ENCODE peak calls at places on chromosomes 2 and 18, in nine cellular contexts. One of them, this sample, is unnamed.

GRCh38 chr2:177489719-177490301 is 97.2 kb downstream of the AGPS start:
- DNase-seq in stimulated activated CD4-positive, alpha-beta T cell treated with anti-CD3 and anti-CD28 coated beads, Interleukin-1b, Interleukin-23, amount 100 ng/mL, for 24 hours: no peak
- DNase-seq in nucleus accumbens: no peak
- DNase-seq in activated T-cell treated with anti-CD3 and anti-CD28 coated beads for 24 hours: no peak
- DNase-seq in WTC11: no peak
- DNase-seq in T-helper 9 cell: no peak
- DNase-seq in activated naive CD8-positive, alpha-beta T cell treated with anti-CD3 and anti-CD28 coated beads, Interleukin-2, amount 50 U/mL, for 24 hours: no peak
- DNase-seq in NCI-H1092 treated with DMSO at 0.1 percent for 48 hours: peak
- DNase-seq in T-helper 1 cell: no peak
- DNase-seq in this sample: no peak

GRCh38 chr2:242031481-242032019 is 162.0 kb downstream of the RTP5 start:
- DNase-seq in activated T-cell treated with anti-CD3 and anti-CD28 coated beads for 24 hours: peak
- DNase-seq in WTC11: no peak
- DNase-seq in NCI-H1092 treated with DMSO at 0.1 percent for 48 hours: no peak
- DNase-seq in T-helper 9 cell: peak
- DNase-seq in stimulated activated CD4-positive, alpha-beta T cell treated with anti-CD3 and anti-CD28 coated beads, Interleukin-1b, Interleukin-23, amount 100 ng/mL, for 24 hours: no peak
- DNase-seq in T-helper 1 cell: peak
- DNase-seq in nucleus accumbens: no peak
- DNase-seq in activated naive CD8-positive, alpha-beta T cell treated with anti-CD3 and anti-CD28 coated beads, Interleukin-2, amount 50 U/mL, for 24 hours: peak
- DNase-seq in this sample: peak

GRCh38 chr2:45001629-45002385 is 7.4 kb downstream of the SIX2 start:
- DNase-seq in activated naive CD8-positive, alpha-beta T cell treated with anti-CD3 and anti-CD28 coated beads, Interleukin-2, amount 50 U/mL, for 24 hours: no peak
- DNase-seq in nucleus accumbens: no peak
- DNase-seq in T-helper 9 cell: no peak
- DNase-seq in WTC11: peak
- DNase-seq in T-helper 1 cell: no peak
- DNase-seq in activated T-cell treated with anti-CD3 and anti-CD28 coated beads for 24 hours: no peak
- DNase-seq in stimulated activated CD4-positive, alpha-beta T cell treated with anti-CD3 and anti-CD28 coated beads, Interleukin-1b, Interleukin-23, amount 100 ng/mL, for 24 hours: no peak
- DNase-seq in NCI-H1092 treated with DMSO at 0.1 percent for 48 hours: no peak
- DNase-seq in this sample: no peak

GRCh38 chr2:128054104-128054503 is 26.2 kb upstream of the SAP130 start:
- DNase-seq in T-helper 1 cell: no peak
- DNase-seq in WTC11: no peak
- DNase-seq in NCI-H1092 treated with DMSO at 0.1 percent for 48 hours: no peak
- DNase-seq in T-helper 9 cell: no peak
- DNase-seq in nucleus accumbens: no peak
- DNase-seq in stimulated activated CD4-positive, alpha-beta T cell treated with anti-CD3 and anti-CD28 coated beads, Interleukin-1b, Interleukin-23, amount 100 ng/mL, for 24 hours: no peak
- DNase-seq in activated T-cell treated with anti-CD3 and anti-CD28 coated beads for 24 hours: no peak
- DNase-seq in activated naive CD8-positive, alpha-beta T cell treated with anti-CD3 and anti-CD28 coated beads, Interleukin-2, amount 50 U/mL, for 24 hours: no peak
- DNase-seq in this sample: no peak

GRCh38 chr2:65999790-66000189 is 435.1 kb upstream of the MEIS1 start:
- DNase-seq in activated T-cell treated with anti-CD3 and anti-CD28 coated beads for 24 hours: no peak
- DNase-seq in nucleus accumbens: no peak
- DNase-seq in stimulated activated CD4-positive, alpha-beta T cell treated with anti-CD3 and anti-CD28 coated beads, Interleukin-1b, Interleukin-23, amount 100 ng/mL, for 24 hours: no peak
- DNase-seq in T-helper 1 cell: no peak
- DNase-seq in activated naive CD8-positive, alpha-beta T cell treated with anti-CD3 and anti-CD28 coated beads, Interleukin-2, amount 50 U/mL, for 24 hours: no peak
- DNase-seq in NCI-H1092 treated with DMSO at 0.1 percent for 48 hours: no peak
- DNase-seq in WTC11: no peak
- DNase-seq in T-helper 9 cell: no peak
- DNase-seq in this sample: no peak

GRCh38 chr2:66575625-66576371 is 140.9 kb downstream of the MEIS1 start:
- DNase-seq in nucleus accumbens: no peak
- DNase-seq in activated naive CD8-positive, alpha-beta T cell treated with anti-CD3 and anti-CD28 coated beads, Interleukin-2, amount 50 U/mL, for 24 hours: no peak
- DNase-seq in NCI-H1092 treated with DMSO at 0.1 percent for 48 hours: no peak
- DNase-seq in WTC11: peak
- DNase-seq in stimulated activated CD4-positive, alpha-beta T cell treated with anti-CD3 and anti-CD28 coated beads, Interleukin-1b, Interleukin-23, amount 100 ng/mL, for 24 hours: no peak
- DNase-seq in T-helper 9 cell: no peak
- DNase-seq in T-helper 1 cell: no peak
- DNase-seq in activated T-cell treated with anti-CD3 and anti-CD28 coated beads for 24 hours: no peak
- DNase-seq in this sample: no peak

GRCh38 chr2:1487758-1488715 is 74.8 kb downstream of the TPO start:
- DNase-seq in activated T-cell treated with anti-CD3 and anti-CD28 coated beads for 24 hours: no peak
- DNase-seq in NCI-H1092 treated with DMSO at 0.1 percent for 48 hours: no peak
- DNase-seq in WTC11: no peak
- DNase-seq in T-helper 1 cell: no peak
- DNase-seq in nucleus accumbens: no peak
- DNase-seq in stimulated activated CD4-positive, alpha-beta T cell treated with anti-CD3 and anti-CD28 coated beads, Interleukin-1b, Interleukin-23, amount 100 ng/mL, for 24 hours: no peak
- DNase-seq in activated naive CD8-positive, alpha-beta T cell treated with anti-CD3 and anti-CD28 coated beads, Interleukin-2, amount 50 U/mL, for 24 hours: no peak
- DNase-seq in T-helper 9 cell: no peak
- DNase-seq in this sample: no peak

GRCh38 chr2:182649316-182649715 is 66.7 kb upstream of the DNAJC10 start:
- DNase-seq in T-helper 1 cell: no peak
- DNase-seq in T-helper 9 cell: no peak
- DNase-seq in activated T-cell treated with anti-CD3 and anti-CD28 coated beads for 24 hours: no peak
- DNase-seq in nucleus accumbens: no peak
- DNase-seq in activated naive CD8-positive, alpha-beta T cell treated with anti-CD3 and anti-CD28 coated beads, Interleukin-2, amount 50 U/mL, for 24 hours: no peak
- DNase-seq in WTC11: peak
- DNase-seq in NCI-H1092 treated with DMSO at 0.1 percent for 48 hours: peak
- DNase-seq in stimulated activated CD4-positive, alpha-beta T cell treated with anti-CD3 and anti-CD28 coated beads, Interleukin-1b, Interleukin-23, amount 100 ng/mL, for 24 hours: no peak
- DNase-seq in this sample: no peak

GRCh38 chr18:24801011-24801410 is 340.6 kb downstream of the HRH4 start:
- DNase-seq in T-helper 1 cell: no peak
- DNase-seq in T-helper 9 cell: no peak
- DNase-seq in WTC11: no peak
- DNase-seq in activated T-cell treated with anti-CD3 and anti-CD28 coated beads for 24 hours: no peak
- DNase-seq in nucleus accumbens: no peak
- DNase-seq in activated naive CD8-positive, alpha-beta T cell treated with anti-CD3 and anti-CD28 coated beads, Interleukin-2, amount 50 U/mL, for 24 hours: no peak
- DNase-seq in stimulated activated CD4-positive, alpha-beta T cell treated with anti-CD3 and anti-CD28 coated beads, Interleukin-1b, Interleukin-23, amount 100 ng/mL, for 24 hours: no peak
- DNase-seq in NCI-H1092 treated with DMSO at 0.1 percent for 48 hours: no peak
- DNase-seq in this sample: no peak

GRCh38 chr2:68710756-68711155 is 23.9 kb upstream of the ARHGAP25 start:
- DNase-seq in stimulated activated CD4-positive, alpha-beta T cell treated with anti-CD3 and anti-CD28 coated beads, Interleukin-1b, Interleukin-23, amount 100 ng/mL, for 24 hours: no peak
- DNase-seq in activated naive CD8-positive, alpha-beta T cell treated with anti-CD3 and anti-CD28 coated beads, Interleukin-2, amount 50 U/mL, for 24 hours: no peak
- DNase-seq in T-helper 9 cell: no peak
- DNase-seq in nucleus accumbens: no peak
- DNase-seq in activated T-cell treated with anti-CD3 and anti-CD28 coated beads for 24 hours: no peak
- DNase-seq in WTC11: no peak
- DNase-seq in NCI-H1092 treated with DMSO at 0.1 percent for 48 hours: no peak
- DNase-seq in T-helper 1 cell: no peak
- DNase-seq in this sample: no peak

GRCh38 chr18:27017901-27018500 is 152.5 kb upstream of the AQP4 start:
- DNase-seq in nucleus accumbens: no peak
- DNase-seq in T-helper 1 cell: no peak
- DNase-seq in WTC11: no peak
- DNase-seq in activated T-cell treated with anti-CD3 and anti-CD28 coated beads for 24 hours: no peak
- DNase-seq in T-helper 9 cell: no peak
- DNase-seq in NCI-H1092 treated with DMSO at 0.1 percent for 48 hours: peak
- DNase-seq in activated naive CD8-positive, alpha-beta T cell treated with anti-CD3 and anti-CD28 coated beads, Interleukin-2, amount 50 U/mL, for 24 hours: no peak
- DNase-seq in stimulated activated CD4-positive, alpha-beta T cell treated with anti-CD3 and anti-CD28 coated beads, Interleukin-1b, Interleukin-23, amount 100 ng/mL, for 24 hours: no peak
- DNase-seq in this sample: no peak

GRCh38 chr2:96856776-96857673 is 791 bp downstream of the ANKRD39 start:
- DNase-seq in NCI-H1092 treated with DMSO at 0.1 percent for 48 hours: peak
- DNase-seq in T-helper 1 cell: no peak
- DNase-seq in stimulated activated CD4-positive, alpha-beta T cell treated with anti-CD3 and anti-CD28 coated beads, Interleukin-1b, Interleukin-23, amount 100 ng/mL, for 24 hours: no peak
- DNase-seq in activated naive CD8-positive, alpha-beta T cell treated with anti-CD3 and anti-CD28 coated beads, Interleukin-2, amount 50 U/mL, for 24 hours: peak
- DNase-seq in WTC11: no peak
- DNase-seq in activated T-cell treated with anti-CD3 and anti-CD28 coated beads for 24 hours: no peak
- DNase-seq in nucleus accumbens: no peak
- DNase-seq in T-helper 9 cell: peak
- DNase-seq in this sample: no peak

GRCh38 chr2:220332886-220333285 is 705.5 kb downstream of the SLC4A3 start:
- DNase-seq in stimulated activated CD4-positive, alpha-beta T cell treated with anti-CD3 and anti-CD28 coated beads, Interleukin-1b, Interleukin-23, amount 100 ng/mL, for 24 hours: no peak
- DNase-seq in activated T-cell treated with anti-CD3 and anti-CD28 coated beads for 24 hours: no peak
- DNase-seq in activated naive CD8-positive, alpha-beta T cell treated with anti-CD3 and anti-CD28 coated beads, Interleukin-2, amount 50 U/mL, for 24 hours: no peak
- DNase-seq in WTC11: no peak
- DNase-seq in T-helper 9 cell: no peak
- DNase-seq in nucleus accumbens: no peak
- DNase-seq in T-helper 1 cell: no peak
- DNase-seq in NCI-H1092 treated with DMSO at 0.1 percent for 48 hours: no peak
- DNase-seq in this sample: no peak